ENCODE peak calls at places on chromosomes 5 and 9, in six cellular contexts. Z, L, E, X, I and M are unnamed samples. For H3K9me3, the result is how much of the 10 kb centered on the place peaks cover.

GRCh38 chr5:126341906-126342625 is 81.1 kb upstream of the GRAMD2B start:
- DNase-seq in E (no peak), X (no peak), Z (no peak), I (no peak), L (no peak), M (no peak)

GRCh38 chr9:120151806-120152205 is 428.2 kb downstream of the CDK5RAP2 start:
- DNase-seq in I (no peak), E (no peak), X (no peak), L (no peak), Z (no peak), M (no peak)

GRCh38 chr5:173845321-173845720 is 42.8 kb upstream of the CPEB4 start:
- DNase-seq in I (no peak), E (no peak), L (no peak), X (no peak), Z (no peak), M (no peak)

GRCh38 chr9:25602366-25603044 is 75.7 kb downstream of the TUSC1 start:
- DNase-seq in I (no peak), E (no peak), L (no peak), Z (peak), X (no peak), M (peak)

GRCh38 chr5:84218546-84218945 is 166.1 kb downstream of the EDIL3 start:
- DNase-seq in I (no peak), L (no peak), E (peak), X (no peak), Z (no peak), M (no peak)

GRCh38 chr9:95515272-95516113 is 1.3 kb downstream of the PTCH1 start:
- DNase-seq in I (no peak), Z (no peak), X (peak), E (peak), L (peak), M (no peak)

GRCh38 chr5:174503461-174504265 is 220.7 kb upstream of the MSX2 start:
- DNase-seq in I (peak), Z (peak), E (no peak), L (no peak), X (no peak), M (no peak)

GRCh38 chr9:130530932-130531331 is 48.4 kb upstream of the FUBP3 start:
- DNase-seq in E (no peak), X (no peak), I (no peak), Z (no peak), L (no peak), M (no peak)

GRCh38 chr9:41229408-41230401 is 40.6 kb upstream of the ZNG1F start:
- DNase-seq in X (no peak), L (peak), E (peak), Z (no peak), I (no peak), M (no peak)

GRCh38 chr5:136526021-136526420 is 160.7 kb upstream of the TRPC7 start:
- DNase-seq in X (no peak), L (no peak), E (no peak), Z (no peak), I (no peak), M (no peak)

GRCh38 chr9:130302785-130303612 is 37.4 kb downstream of the HMCN2 start:
- DNase-seq in Z (no peak), E (no peak), X (no peak), L (no peak), I (no peak), M (no peak)

GRCh38 chr5:179215576-179215975 is 129.7 kb downstream of the ADAMTS2 start:
- DNase-seq in Z (no peak), L (no peak), E (no peak), X (no peak), I (no peak), M (no peak)

GRCh38 chr9:129415031-129415953 is 205.6 kb downstream of the C9orf50 start:
- DNase-seq in X (no peak), Z (no peak), E (peak), I (no peak), L (no peak), M (no peak)

GRCh38 chr9:21558627-21559401 is 76.7 kb upstream of the IFNE start:
- DNase-seq in Z (no peak), E (peak), L (no peak), X (peak), I (no peak), M (no peak)

GRCh38 chr9:109035684-109036423 is 22.6 kb upstream of the CTNNAL1 start:
- DNase-seq in E (peak), X (no peak), Z (peak), L (no peak), I (peak), M (no peak)

GRCh38 chr5:124461857-124462423 is 284.5 kb downstream of the ZNF608 start:
- DNase-seq in E (no peak), X (no peak), Z (no peak), L (peak), I (no peak), M (no peak)
- H3K9me3 ChIP-seq in E (under half), X (under half), Z (under half), L (under half), I (under half), M (under half)

GRCh38 chr5:154878642-154879335 is 20.4 kb downstream of the CNOT8 start:
- DNase-seq in Z (no peak), X (no peak), I (no peak), L (peak), E (no peak), M (no peak)

GRCh38 chr5:154884424-154884823 is 26.0 kb downstream of the CNOT8 start:
- DNase-seq in Z (no peak), X (no peak), I (no peak), L (no peak), E (no peak), M (no peak)

GRCh38 chr5:154885438-154885837 is 27.0 kb downstream of the CNOT8 start:
- DNase-seq in L (no peak), Z (no peak), X (no peak), I (no peak), E (no peak), M (no peak)

GRCh38 chr5:154881986-154882385 is 23.6 kb downstream of the CNOT8 start:
- DNase-seq in Z (no peak), I (no peak), X (no peak), L (no peak), E (no peak), M (no peak)
- H3K9me3 ChIP-seq in Z (under half), I (under half), X (half or more), L (under half), E (under half), M (under half)

DNA sequence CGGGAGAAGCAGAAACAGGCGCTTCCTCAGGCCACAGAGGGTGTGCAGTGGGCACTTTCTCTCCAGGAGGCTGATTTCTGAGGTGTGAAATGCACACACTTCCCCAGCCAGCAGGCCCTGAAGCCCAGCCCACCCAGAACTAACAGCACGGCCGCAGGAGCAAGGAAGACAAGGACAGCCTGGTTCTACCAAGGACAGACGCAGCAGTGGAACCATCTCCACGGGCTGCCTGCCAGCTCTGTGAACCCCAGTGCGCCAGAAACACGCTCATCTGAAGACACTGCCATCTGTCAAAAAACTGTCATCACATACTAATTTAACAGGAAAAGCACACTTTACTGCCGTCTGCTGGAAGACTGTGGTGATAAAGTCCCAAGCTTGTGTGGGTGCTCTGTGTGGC is 40.7 kb downstream of the MAPK9 start:
- DNase-seq in L (no peak), Z (no peak), E (no peak), X (no peak), I (no peak), M (no peak)
- H3K9me3 ChIP-seq in L (under half), Z (under half), E (half or more), X (half or more), I (under half), M (under half)

GRCh38 chr5:76299592-76299991 is 103.5 kb upstream of the IQGAP2 start:
- DNase-seq in Z (peak), E (no peak), I (no peak), X (peak), L (no peak), M (no peak)
- H3K9me3 ChIP-seq in Z (under half), E (under half), I (under half), X (under half), L (under half), M (under half)

DNA sequence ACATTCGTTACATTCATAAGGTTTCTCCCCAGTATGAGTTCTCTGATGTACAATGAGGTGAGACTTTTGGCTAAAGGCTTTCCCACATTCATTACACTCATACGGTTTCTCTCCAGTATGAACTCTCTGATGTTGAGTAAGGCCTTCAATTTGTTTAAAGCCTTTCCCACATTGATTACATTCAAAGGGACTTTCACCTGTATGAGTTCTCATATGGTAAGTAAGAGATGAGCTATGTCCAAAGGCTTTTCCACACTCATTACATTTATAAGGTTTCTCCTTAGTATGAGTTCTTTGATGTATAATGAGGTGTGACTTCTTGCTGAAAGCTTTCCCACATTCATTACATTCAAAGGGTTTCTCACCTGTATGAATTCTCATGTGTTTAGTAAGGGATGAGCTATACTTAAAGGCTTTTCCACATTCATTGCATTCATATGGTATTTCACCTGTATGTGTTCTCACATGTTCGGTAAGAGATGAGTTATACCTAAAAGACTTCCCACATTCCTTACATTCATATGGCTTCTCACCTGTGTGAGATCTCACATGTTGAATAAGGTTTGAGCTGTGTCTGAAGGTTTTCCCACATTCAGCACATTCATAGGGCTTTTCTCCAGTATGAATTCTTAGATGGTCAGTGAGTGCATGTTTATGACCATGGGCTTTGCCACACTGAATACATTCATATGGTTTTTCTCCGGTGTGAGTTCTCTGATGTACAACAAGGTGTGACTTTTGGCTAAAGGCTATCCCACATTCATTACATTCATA is 13.5 kb downstream of the ZFP37 start:
- DNase-seq in X (no peak), E (peak), Z (no peak), I (no peak), L (no peak), M (no peak)
- H3K9me3 ChIP-seq in X (half or more), E (half or more), Z (under half), I (under half), L (half or more), M (under half)

GRCh38 chr5:2703615-2704014 is 47.9 kb downstream of the IRX2 start:
- DNase-seq in I (no peak), Z (no peak), X (no peak), L (no peak), E (no peak), M (no peak)

GRCh38 chr5:2705861-2706260 is 45.6 kb downstream of the IRX2 start:
- DNase-seq in E (no peak), I (no peak), X (no peak), L (no peak), Z (no peak), M (no peak)

GRCh38 chr5:2704806-2705645 is 46.5 kb downstream of the IRX2 start:
- DNase-seq in X (no peak), E (no peak), Z (no peak), I (no peak), L (no peak), M (no peak)

GRCh38 chr5:2703041-2703440 is 48.4 kb downstream of the IRX2 start:
- DNase-seq in E (no peak), Z (no peak), X (no peak), I (no peak), L (no peak), M (no peak)

GRCh38 chr5:2704111-2704510 is 47.4 kb downstream of the IRX2 start:
- DNase-seq in E (no peak), I (no peak), X (no peak), Z (no peak), L (no peak), M (no peak)
- H3K9me3 ChIP-seq in E (under half), I (under half), X (under half), Z (under half), L (under half), M (under half)

GRCh38 chr5:33867236-33867635 is 24.6 kb downstream of the ADAMTS12 start:
- DNase-seq in X (no peak), I (no peak), E (no peak), L (no peak), Z (no peak), M (no peak)
- H3K9me3 ChIP-seq in X (under half), I (under half), E (under half), L (under half), Z (under half), M (under half)

GRCh38 chr5:168215646-168216045 is 75.8 kb upstream of the WWC1 start:
- DNase-seq in E (no peak), I (no peak), X (no peak), Z (peak), L (no peak), M (no peak)
- H3K9me3 ChIP-seq in E (under half), I (under half), X (under half), Z (under half), L (under half), M (under half)